ENCODE peak calls at places on chromosomes 6 and 20, in four cellular contexts. G is amygdala, R is kidney, M is hepatocyte. Y is an unnamed sample.

GRCh38 chr20:50792708-50793574 is 1.9 kb upstream of the BCAS4 start:
- DNase-seq in M (no peak), R (peak; percentile 49), G (no peak), Y (no peak)

GRCh38 chr6:148779142-148779562 is 32.3 kb downstream of the UST start:
- DNase-seq in G (no peak), R (no peak), M (no peak), Y (no peak)

GRCh38 chr6:136014454-136015421 is 163.2 kb downstream of the PDE7B start:
- DNase-seq in G (no peak), R (no peak), M (no peak), Y (no peak)

GRCh38 chr20:24148372-24148771 is 159.8 kb upstream of the GGTLC1 start:
- DNase-seq in G (no peak), R (no peak), M (no peak), Y (no peak)

GRCh38 chr6:90885611-90886056 is 298.8 kb upstream of the MAP3K7 start:
- DNase-seq in R (no peak), G (peak; percentile 26), M (no peak), Y (no peak)

GRCh38 chr20:51221791-51222408 is 199.0 kb upstream of the KCNG1 start:
- DNase-seq in M (peak; percentile 66), G (no peak), R (no peak), Y (no peak)

GRCh38 chr6:122202576-122203137 is 196.8 kb upstream of the HSF2 start:
- DNase-seq in R (no peak), G (no peak), M (no peak), Y (no peak)

GRCh38 chr20:18252597-18253451 is 35.5 kb upstream of the ZNF133 start:
- DNase-seq in G (no peak), R (no peak), M (no peak), Y (no peak)

GRCh38 chr6:39746795-39747194 is 21.6 kb upstream of the KIF6 start:
- DNase-seq in M (no peak), G (no peak), R (no peak), Y (no peak)

GRCh38 chr6:72784071-72784470 is 162.2 kb downstream of the KCNQ5 start:
- DNase-seq in G (no peak), M (no peak), R (no peak), Y (no peak)

GRCh38 chr6:39602590-39603319 is 122.5 kb downstream of the KIF6 start:
- DNase-seq in G (no peak), M (no peak), R (no peak), Y (no peak)

GRCh38 chr6:2765896-2766766 is 938 bp downstream of the WRNIP1 start:
- DNase-seq in M (peak; percentile 75), R (peak; percentile 88), G (no peak), Y (no peak)

Y was measured in HuH-7.